ENCODE peak calls at places on chromosomes 5 and 9, in ten cellular contexts. R is A673, A is foreskin fibroblast, U is heart right ventricle, Y is A549, V is heart left ventricle, N is tibial artery, E is OCI-LY7, X is HepG2, H is ascending aorta. T is an unnamed sample.

GRCh38 chr9:120583958-120584369 is 4.0 kb upstream of the CDK5RAP2 start:
- DNase-seq in R (peak), A (peak), U (no peak), Y (peak), V (peak), N (no peak), E (peak), X (peak), H (no peak), T (peak)

GRCh38 chr9:107332883-107333282 is 49.8 kb downstream of the RAD23B start:
- DNase-seq in R (no peak), A (no peak), U (no peak), Y (no peak), V (no peak), N (no peak), E (no peak), X (no peak), H (no peak), T (no peak)

GRCh38 chr5:64229163-64229774 is 63.6 kb downstream of the RNF180 start:
- DNase-seq in R (peak), A (peak), U (no peak), Y (peak), V (no peak), N (no peak), E (peak), X (peak), H (no peak), T (peak)

GRCh38 chr5:58773744-58774441 is 191.0 kb downstream of the RAB3C start:
- DNase-seq in R (no peak), A (no peak), U (peak), Y (no peak), V (peak), N (no peak), E (no peak), X (no peak), H (no peak), T (no peak)

GRCh38 chr9:77495834-77496671 is 152.1 kb downstream of the GNA14 start:
- DNase-seq in R (peak), A (peak), U (no peak), Y (peak), V (no peak), N (no peak), E (no peak), X (peak), H (no peak), T (peak)

GRCh38 chr9:107389617-107390071 is 99.9 kb downstream of the KLF4 start:
- DNase-seq in R (no peak), A (peak), U (peak), Y (no peak), V (peak), N (peak), E (no peak), X (peak), H (no peak), T (peak)

GRCh38 chr5:31537856-31538255 is 5.8 kb downstream of the C5orf22 start:
- DNase-seq in R (no peak), A (peak), U (no peak), Y (no peak), V (no peak), N (no peak), E (no peak), X (no peak), H (no peak), T (peak)

GRCh38 chr9:133738039-133738805 is at the start of gene SARDH:
- DNase-seq in R (peak), A (peak), U (peak), Y (peak), V (peak), N (no peak), E (peak), X (peak), H (no peak), T (peak)

GRCh38 chr9:96626912-96627311 is 7.3 kb upstream of the CDC14B start:
- DNase-seq in R (no peak), A (no peak), U (no peak), Y (no peak), V (no peak), N (no peak), E (no peak), X (no peak), H (no peak), T (no peak)

GRCh38 chr9:70389188-70389587 is 25.3 kb downstream of the KLF9 start:
- DNase-seq in R (no peak), A (no peak), U (no peak), Y (no peak), V (no peak), N (no peak), E (no peak), X (no peak), H (no peak), T (no peak)

GRCh38 chr5:148540636-148541035 is 113.7 kb downstream of the HTR4 start:
- DNase-seq in R (no peak), A (peak), U (no peak), Y (no peak), V (no peak), N (no peak), E (no peak), X (no peak), H (no peak), T (no peak)

GRCh38 chr5:51651889-51652288 is 268.6 kb downstream of the ISL1 start:
- DNase-seq in R (peak), A (peak), U (no peak), Y (no peak), V (no peak), N (no peak), E (no peak), X (no peak), H (no peak), T (peak)

GRCh38 chr9:92896037-92896436 is 18.2 kb upstream of the ZNF484 start:
- DNase-seq in R (no peak), A (no peak), U (no peak), Y (no peak), V (no peak), N (no peak), E (no peak), X (no peak), H (no peak), T (no peak)

GRCh38 chr5:172687983-172688734 is 47.1 kb downstream of the NEURL1B start:
- DNase-seq in R (no peak), A (no peak), U (no peak), Y (no peak), V (no peak), N (no peak), E (no peak), X (no peak), H (no peak), T (no peak)

GRCh38 chr9:134130503-134131375 is 5.1 kb upstream of the WDR5 start:
- DNase-seq in R (no peak), A (no peak), U (peak), Y (no peak), V (peak), N (no peak), E (no peak), X (peak), H (no peak), T (peak)

GRCh38 chr9:12846035-12846434 is 71.2 kb downstream of the LURAP1L start:
- DNase-seq in R (no peak), A (peak), U (no peak), Y (no peak), V (no peak), N (no peak), E (no peak), X (no peak), H (no peak), T (no peak)
- TF ChIP-seq CTCF in R (no peak), A (no peak), U (no peak), Y (no peak), V (no peak), N (no peak), E (no peak), X (no peak), H (no peak), T (no peak)

DNA sequence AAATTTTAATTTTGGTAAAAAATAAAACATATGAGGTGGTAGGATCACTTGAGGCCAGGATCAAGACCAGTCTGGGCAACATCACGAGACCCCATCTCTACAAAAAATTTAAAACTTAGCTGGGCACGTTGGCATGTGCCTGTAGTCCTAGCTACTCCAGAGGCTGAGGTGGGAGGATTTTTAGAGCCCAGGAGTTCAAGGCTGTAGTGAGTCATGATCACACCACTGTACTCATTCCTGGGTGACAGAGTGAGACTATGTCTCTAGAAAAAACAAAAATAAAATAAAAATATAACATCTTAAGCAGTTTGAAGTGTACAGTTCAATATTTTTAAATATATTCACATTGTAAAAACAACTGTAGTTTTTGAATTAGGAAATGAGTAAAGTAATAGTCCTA is 108.3 kb downstream of the SMIM15 start:
- DNase-seq in R (no peak), A (peak), U (no peak), Y (no peak), V (no peak), N (no peak), E (no peak), X (peak), H (no peak), T (peak)
- H3K4me3 ChIP-seq in R (no peak), A (no peak), U (no peak), Y (no peak), V (no peak), N (no peak), E (no peak), X (no peak), H (no peak), T (no peak)

GRCh38 chr9:17216011-17216410 is 81.2 kb downstream of the CNTLN start:
- DNase-seq in R (no peak), A (peak), U (no peak), Y (no peak), V (no peak), N (no peak), E (no peak), X (no peak), H (no peak), T (no peak)

GRCh38 chr9:17222932-17223331 is 88.1 kb downstream of the CNTLN start:
- DNase-seq in R (no peak), A (no peak), U (no peak), Y (no peak), V (no peak), N (no peak), E (no peak), X (no peak), H (no peak), T (no peak)

GRCh38 chr9:17219261-17219660 is 84.4 kb downstream of the CNTLN start:
- DNase-seq in R (no peak), A (peak), U (no peak), Y (peak), V (no peak), N (no peak), E (no peak), X (no peak), H (no peak), T (peak)
- TF ChIP-seq CTCF in R (peak), A (peak), U (no peak), Y (peak), V (no peak), N (no peak), E (peak), X (no peak), H (no peak), T (peak)

DNA sequence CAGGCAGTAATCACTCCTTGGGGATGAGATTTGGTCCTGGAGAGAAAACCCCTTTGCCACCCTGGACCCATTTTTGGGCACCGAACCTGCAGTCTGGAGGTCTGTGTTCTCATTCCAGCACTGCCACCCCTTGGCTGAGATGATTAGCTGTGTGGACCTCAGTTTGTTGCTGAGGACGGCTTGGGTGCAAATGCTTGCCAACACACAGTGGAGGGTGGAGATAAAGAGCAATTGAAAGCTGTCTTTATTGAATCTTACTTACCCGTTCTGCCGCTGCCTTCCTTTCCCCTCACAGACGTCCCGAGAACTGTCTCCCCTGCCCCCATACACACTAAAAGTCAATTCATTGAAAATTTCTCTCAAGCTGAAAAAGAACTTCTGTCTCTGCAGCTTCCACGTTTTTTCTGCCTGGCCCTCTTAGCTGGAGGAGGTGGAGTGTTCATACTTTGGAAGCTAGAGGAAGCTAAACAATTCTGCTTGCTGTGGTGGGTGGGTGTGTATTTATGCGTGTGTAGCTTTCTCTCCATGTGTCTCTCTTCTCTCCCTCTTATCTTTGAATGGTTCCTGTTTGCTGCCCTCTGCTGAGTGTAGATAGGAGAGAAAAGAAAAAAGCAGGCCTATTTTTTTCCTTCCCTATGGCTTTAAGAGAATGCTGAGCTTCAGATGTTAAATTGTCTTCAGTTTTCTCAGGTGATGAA is 6.6 kb downstream of the GALNT10 start:
- DNase-seq in R (peak), A (peak), U (no peak), Y (peak), V (no peak), N (no peak), E (peak), X (peak), H (no peak), T (peak)
- H3K4me3 ChIP-seq in R (no peak), A (no peak), U (no peak), Y (no peak), V (no peak), N (no peak), E (no peak), X (no peak), H (no peak), T (no peak)

GRCh38 chr5:39138892-39139291 is 64.7 kb upstream of the RICTOR start:
- DNase-seq in R (no peak), A (peak), U (no peak), Y (peak), V (no peak), N (no peak), E (no peak), X (no peak), H (no peak), T (peak)

GRCh38 chr5:39138182-39138487 is 63.9 kb upstream of the RICTOR start:
- DNase-seq in R (no peak), A (no peak), U (no peak), Y (no peak), V (no peak), N (no peak), E (no peak), X (no peak), H (no peak), T (no peak)

GRCh38 chr5:39140558-39141168 is 66.5 kb upstream of the RICTOR start:
- DNase-seq in R (no peak), A (no peak), U (no peak), Y (no peak), V (no peak), N (no peak), E (no peak), X (no peak), H (no peak), T (no peak)

GRCh38 chr5:39132792-39133191 is 58.6 kb upstream of the RICTOR start:
- DNase-seq in R (no peak), A (no peak), U (no peak), Y (peak), V (no peak), N (no peak), E (no peak), X (peak), H (no peak), T (no peak)

DNA sequence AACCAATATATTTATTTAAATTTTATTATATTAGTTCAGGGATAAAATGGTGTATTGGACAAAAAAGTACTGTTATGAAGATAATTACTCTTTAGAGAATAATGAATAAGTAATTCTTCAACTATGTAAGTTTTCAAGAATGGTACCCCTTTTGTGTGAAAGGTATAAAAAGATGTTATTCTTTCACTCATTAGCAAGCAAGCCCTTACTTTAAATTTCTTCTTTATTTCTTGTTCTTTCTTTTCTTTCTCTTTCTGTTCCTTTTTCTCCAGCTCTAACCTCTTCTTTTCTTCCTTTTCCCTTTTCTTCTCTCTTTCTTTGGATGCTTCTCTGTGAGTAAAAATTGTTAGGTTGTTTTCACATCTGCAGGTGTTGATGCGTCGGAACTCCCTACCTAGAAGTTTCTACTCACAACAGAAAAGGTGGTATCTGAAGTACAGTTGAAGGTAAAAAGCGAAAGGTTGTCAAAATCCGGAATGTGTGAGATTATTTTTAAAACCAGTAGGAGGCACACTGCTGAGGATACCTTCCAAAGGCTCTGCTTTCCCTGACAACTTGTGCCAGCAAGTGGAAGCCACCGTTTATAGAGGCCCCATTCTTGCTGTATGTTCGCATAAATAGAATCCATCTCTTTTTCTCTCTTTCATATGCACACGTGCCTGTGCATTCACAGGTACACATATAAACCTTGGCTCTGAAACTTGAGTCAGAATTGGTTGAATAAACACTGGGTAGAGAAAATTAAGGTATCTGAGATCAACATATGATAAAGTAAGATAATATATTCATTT is 63.4 kb upstream of the RICTOR start:
- DNase-seq in R (peak), A (no peak), U (no peak), Y (peak), V (no peak), N (no peak), E (no peak), X (no peak), H (no peak), T (no peak)
- TF ChIP-seq CTCF in R (peak), A (no peak), U (no peak), Y (peak), V (no peak), N (no peak), E (no peak), X (peak), H (no peak), T (peak)

DNA sequence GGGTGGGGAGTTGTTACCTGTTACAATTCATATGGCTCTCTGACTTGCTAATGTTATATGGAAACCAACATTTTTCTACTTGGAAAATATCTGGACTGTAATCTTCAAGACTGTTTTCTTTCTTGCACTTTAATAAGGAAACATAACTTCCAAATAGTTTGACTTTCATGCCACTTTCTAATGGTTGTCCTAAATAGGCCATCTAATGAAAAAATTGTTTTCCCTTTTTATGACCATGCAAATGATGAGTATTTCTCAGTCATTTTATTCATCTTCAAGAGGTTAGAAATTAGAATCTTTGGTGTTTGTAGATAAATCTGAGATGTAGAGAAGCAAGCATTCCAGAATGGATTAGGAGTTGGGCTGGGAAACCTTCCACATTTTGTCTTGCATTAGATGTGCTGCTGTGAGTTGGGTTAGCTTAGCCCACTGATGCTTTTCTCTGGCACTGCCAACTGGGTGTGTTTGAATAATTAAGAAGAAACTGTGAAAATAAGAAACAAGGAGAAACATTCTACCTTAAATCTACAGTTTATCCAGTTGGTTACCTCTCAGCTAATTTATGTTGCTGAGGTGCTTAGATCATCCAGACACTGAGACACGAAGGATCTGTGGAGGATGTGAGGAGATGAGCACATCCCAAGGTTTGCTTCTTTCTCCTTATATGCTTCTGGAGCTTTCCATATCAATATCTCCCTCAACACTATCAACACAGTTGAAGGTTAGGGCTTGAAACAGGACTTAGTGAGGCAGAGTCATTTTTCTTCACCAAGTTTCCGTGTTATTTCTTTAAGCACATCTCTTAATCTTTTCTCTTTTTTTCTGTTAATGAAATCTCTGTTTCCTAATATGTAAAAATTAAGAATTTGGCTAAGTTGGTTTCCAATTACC is 2.7 kb downstream of the RASGRF2 start:
- DNase-seq in R (no peak), A (peak), U (no peak), Y (no peak), V (no peak), N (no peak), E (no peak), X (no peak), H (no peak), T (no peak)
- H3K4me3 ChIP-seq in R (no peak), A (no peak), U (peak), Y (no peak), V (peak), N (no peak), E (no peak), X (peak), H (peak), T (no peak)

T was measured in cardiac fibroblast.